ENCODE peak calls at places on chromosome 16, in eight cellular contexts. K is left cardiac atrium, N is osteocyte, V is nephron progenitor cell, S is pancreas, M is NCI-H1417, F is GM03348, C is EL. Q is an unnamed sample.
A peak's percentile ranks its signal among the peaks of the same experiment; 100 is the strongest.

GRCh38 chr16:50386139-50386538 is 17.4 kb upstream of the BRD7 start:
- DNase-seq in C (peak; percentile 7), F (no peak), K (no peak), N (no peak), S (no peak), M (no peak), V (no peak), Q (no peak)

GRCh38 chr16:78133919-78134318 is 34.5 kb downstream of the WWOX start:
- DNase-seq in N (no peak), K (no peak), C (no peak), F (no peak), V (no peak), M (no peak), S (no peak), Q (no peak)

GRCh38 chr16:26189496-26190005 is 497.8 kb downstream of the HS3ST4 start:
- DNase-seq in M (no peak), K (no peak), S (no peak), C (no peak), N (no peak), V (no peak), F (no peak), Q (no peak)

GRCh38 chr16:72172105-72173034 is at the start of gene PMFBP1:
- DNase-seq in F (peak; percentile 17), K (peak; percentile 26), C (peak; percentile 76), S (no peak), N (no peak), V (no peak), M (no peak), Q (peak; percentile 7)

GRCh38 chr16:24668481-24669001 is 60.9 kb upstream of the TNRC6A start:
- DNase-seq in N (no peak), V (no peak), S (no peak), M (no peak), K (peak; percentile 53), F (peak; percentile 11), C (peak; percentile 57), Q (no peak)

GRCh38 chr16:68444058-68444657 is 4.2 kb downstream of the SMPD3 start:
- DNase-seq in N (no peak), M (no peak), V (peak; percentile 87), S (peak; percentile 16), C (peak; percentile 29), K (peak; percentile 38), F (peak; percentile 58), Q (peak; percentile 39)

GRCh38 chr16:56610017-56610608 is 1.7 kb downstream of the MT2A start:
- DNase-seq in V (no peak), F (peak; percentile 67), S (peak; percentile 18), K (peak; percentile 72), M (no peak), N (no peak), C (peak; percentile 91), Q (no peak)

GRCh38 chr16:19252904-19253303 is 32.6 kb upstream of the CLEC19A start:
- DNase-seq in S (no peak), N (no peak), M (no peak), V (no peak), K (no peak), F (no peak), C (no peak), Q (no peak)

GRCh38 chr16:88503771-88504488 is 50.9 kb downstream of the ZFPM1 start:
- DNase-seq in K (no peak), M (no peak), C (no peak), V (no peak), N (no peak), S (no peak), F (no peak), Q (no peak)

GRCh38 chr16:56477096-56477878 is 25.9 kb downstream of the OGFOD1 start:
- DNase-seq in M (no peak), V (no peak), C (peak; percentile 87), S (no peak), F (peak; percentile 88), N (no peak), K (no peak), Q (peak; percentile 76)

GRCh38 chr16:50038756-50039529 is 13.9 kb downstream of the CNEP1R1 start:
- DNase-seq in C (no peak), S (peak; percentile 5), V (no peak), F (no peak), N (no peak), M (no peak), K (peak; percentile 43), Q (no peak)

GRCh38 chr16:56753410-56753809 is 23.5 kb downstream of the NUP93 start:
- DNase-seq in V (no peak), C (peak; percentile 63), N (no peak), K (no peak), F (peak; percentile 11), S (no peak), M (no peak), Q (no peak)

GRCh38 chr16:495127-495748 is 32.3 kb upstream of the CAPN15 start:
- DNase-seq in M (peak; percentile 51), N (no peak), K (no peak), F (peak; percentile 55), V (no peak), S (no peak), C (peak; percentile 41), Q (peak; percentile 76)

GRCh38 chr16:23607740-23608139 is 11.6 kb upstream of the NDUFAB1 start:
- DNase-seq in M (no peak), N (no peak), V (no peak), F (no peak), S (no peak), K (no peak), C (peak; percentile 59), Q (no peak)

GRCh38 chr16:64165368-64165767 is 956.5 kb downstream of the CDH11 start:
- DNase-seq in V (no peak), F (no peak), S (no peak), N (no peak), C (no peak), M (no peak), K (no peak), Q (no peak)

GRCh38 chr16:30004424-30004776 is 6.4 kb downstream of the DOC2A start:
- DNase-seq in N (no peak), V (no peak), S (no peak), C (no peak), F (no peak), M (peak; percentile 48), K (no peak), Q (no peak)

GRCh38 chr16:81140930-81141780 is 45.0 kb upstream of the GCSH start:
- DNase-seq in S (no peak), F (no peak), N (no peak), C (no peak), M (no peak), K (no peak), V (no peak), Q (no peak)

GRCh38 chr16:65489531-65490023 is 367.7 kb upstream of the CDH11 start:
- DNase-seq in N (peak; percentile 17), S (no peak), M (no peak), C (no peak), K (no peak), F (peak; percentile 11), V (no peak), Q (no peak)

GRCh38 chr16:75908301-75908700 is 182.0 kb upstream of the CPHXL start:
- DNase-seq in S (no peak), V (no peak), M (no peak), F (no peak), C (no peak), K (no peak), N (no peak), Q (no peak)

GRCh38 chr16:64409762-64410161 is 712.1 kb downstream of the CDH11 start:
- DNase-seq in N (no peak), K (no peak), S (no peak), F (no peak), C (no peak), M (no peak), V (no peak), Q (no peak)

GRCh38 chr16:17335826-17336492 is 134.8 kb downstream of the XYLT1 start:
- DNase-seq in C (no peak), M (no peak), S (no peak), F (no peak), K (no peak), N (no peak), V (no peak), Q (no peak)

GRCh38 chr16:23448392-23448791 is 4.6 kb downstream of the COG7 start:
- DNase-seq in F (no peak), C (no peak), N (no peak), M (no peak), S (no peak), K (no peak), V (no peak), Q (no peak)

GRCh38 chr16:85637808-85638186 is 24.7 kb downstream of the GSE1 start:
- DNase-seq in N (no peak), F (no peak), S (peak; percentile 76), M (peak; percentile 68), K (peak; percentile 48), C (no peak), V (no peak), Q (no peak)

GRCh38 chr16:48317614-48318013 is 67.6 kb downstream of the SIAH1 start:
- DNase-seq in M (no peak), S (no peak), C (peak; percentile 78), V (no peak), N (no peak), K (no peak), F (peak; percentile 59), Q (peak; percentile 9)

GRCh38 chr16:86522639-86523038 is 12.3 kb downstream of the FOXF1 start:
- DNase-seq in N (no peak), F (no peak), V (no peak), C (no peak), M (no peak), S (no peak), K (no peak), Q (no peak)

GRCh38 chr16:11251525-11252481 is 4.2 kb downstream of the SOCS1 start:
- DNase-seq in M (no peak), N (no peak), S (no peak), F (no peak), V (no peak), C (no peak), K (no peak), Q (peak; percentile 66)

GRCh38 chr16:89360760-89361435 is 129.5 kb downstream of the ANKRD11 start:
- DNase-seq in M (no peak), K (no peak), N (no peak), S (no peak), C (no peak), F (no peak), V (no peak), Q (no peak)

GRCh38 chr16:73037845-73038570 is 9.9 kb downstream of the ZFHX3 start:
- DNase-seq in M (no peak), S (no peak), K (no peak), V (no peak), N (no peak), F (no peak), C (no peak), Q (no peak)

GRCh38 chr16:13529193-13529982 is 390.6 kb upstream of the ERCC4 start:
- DNase-seq in N (no peak), M (no peak), S (no peak), F (no peak), K (no peak), C (no peak), V (no peak), Q (no peak)

GRCh38 chr16:56257260-56257659 is 66.0 kb downstream of the GNAO1 start:
- DNase-seq in K (peak; percentile 66), C (no peak), S (peak; percentile 43), M (peak; percentile 63), V (no peak), F (no peak), N (no peak), Q (no peak)

GRCh38 chr16:11719171-11719570 is 23.5 kb downstream of the TXNDC11 start:
- DNase-seq in M (no peak), N (no peak), C (no peak), K (no peak), S (no peak), V (no peak), F (no peak), Q (no peak)

GRCh38 chr16:53465606-53466290 is 31.5 kb downstream of the RBL2 start:
- DNase-seq in F (peak; percentile 29), M (no peak), K (no peak), S (peak; percentile 18), N (no peak), C (peak; percentile 73), V (no peak), Q (no peak)

GRCh38 chr16:85421338-85422123 is 191.6 kb upstream of the GSE1 start:
- DNase-seq in C (no peak), F (no peak), K (peak; percentile 17), M (no peak), S (no peak), V (peak; percentile 13), N (no peak), Q (no peak)

GRCh38 chr16:73150790-73151189 is 102.9 kb upstream of the ZFHX3 start:
- DNase-seq in M (no peak), K (no peak), C (no peak), V (no peak), S (no peak), N (no peak), F (no peak), Q (no peak)